ENCODE peak calls at places on chromosomes 13 and 19, in six cellular contexts. T is tibial artery, C is mucosa of descending colon, E is colonic mucosa, A is stomach, R is AG04450. I is an unnamed sample.

GRCh38 chr13:44347905-44348304 is 25.7 kb upstream of the SERP2 start:
- DNase-seq in T (no peak), C (no peak), E (no peak), A (no peak), R (no peak), I (no peak)

GRCh38 chr13:97359181-97360057 is 74.5 kb upstream of the RAP2A start:
- DNase-seq in T (no peak), C (no peak), E (peak), A (peak), R (peak), I (peak)

GRCh38 chr13:27450921-27451461 is 627 bp upstream of the MTIF3 start:
- DNase-seq in T (peak), C (peak), E (peak), A (peak), R (no peak), I (peak)

GRCh38 chr13:26719356-26719945 is 41.1 kb downstream of the GPR12 start:
- DNase-seq in T (no peak), C (no peak), E (no peak), A (no peak), R (no peak), I (no peak)

GRCh38 chr13:99380921-99381645 is 73.9 kb upstream of the GPR183 start:
- DNase-seq in T (no peak), C (no peak), E (no peak), A (no peak), R (no peak), I (peak)

GRCh38 chr19:1177322-1178114 is 3.5 kb upstream of the SBNO2 start:
- DNase-seq in T (peak), C (no peak), E (no peak), A (no peak), R (peak), I (no peak)

GRCh38 chr13:93233997-93234416 is 7.4 kb downstream of the GPC6 start:
- DNase-seq in T (no peak), C (no peak), E (no peak), A (no peak), R (no peak), I (no peak)

GRCh38 chr13:87274209-87274819 is 396.9 kb upstream of the SLITRK5 start:
- DNase-seq in T (no peak), C (no peak), E (peak), A (no peak), R (peak), I (peak)

GRCh38 chr13:49097374-49097773 is 121.7 kb downstream of the FNDC3A start:
- DNase-seq in T (no peak), C (no peak), E (no peak), A (no peak), R (peak), I (no peak)

DNA sequence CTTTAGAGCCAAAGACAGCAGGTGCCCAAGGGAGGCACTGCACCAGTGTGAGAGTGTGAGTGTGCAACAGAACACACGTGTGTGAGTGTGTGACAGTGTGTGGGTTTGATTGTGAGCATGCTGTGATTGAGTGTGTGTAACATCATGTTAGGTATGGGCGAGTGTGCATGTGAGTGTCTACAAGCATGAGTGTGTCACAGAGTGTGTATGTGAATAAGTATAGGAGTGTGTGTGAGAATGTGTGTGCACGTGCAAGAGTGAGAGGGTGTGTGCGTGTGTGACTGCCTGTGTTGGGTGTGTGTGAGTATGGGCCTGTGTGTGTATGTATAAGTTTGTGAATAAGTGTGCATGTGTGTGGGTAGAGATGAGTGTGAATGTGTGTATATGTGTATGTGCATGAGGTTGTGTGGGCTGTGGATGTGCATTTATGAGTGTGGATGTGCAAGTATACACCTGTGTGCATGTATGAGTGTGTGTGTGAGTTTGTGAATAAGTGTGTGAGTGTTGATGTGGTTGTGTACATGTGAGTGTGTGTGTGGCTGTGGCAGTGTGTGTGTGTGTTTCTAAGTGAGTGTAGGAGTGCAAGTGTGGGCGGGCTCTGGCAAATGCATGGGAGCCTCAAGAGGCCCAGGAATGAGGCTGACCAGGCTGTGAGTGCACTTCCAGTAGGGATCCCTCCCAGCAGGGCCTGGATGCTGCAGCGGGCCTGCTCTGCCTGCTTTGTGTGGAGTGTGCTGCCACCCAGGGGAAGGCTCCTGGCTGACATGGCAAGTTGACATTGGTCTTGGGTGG is 198.4 kb downstream of the COL4A1 start:
- DNase-seq in T (peak), C (peak), E (peak), A (peak), R (peak), I (no peak)
- TF ChIP-seq CTCF in T (peak), C (no peak), E (peak), A (peak), R (peak), I (peak)

DNA sequence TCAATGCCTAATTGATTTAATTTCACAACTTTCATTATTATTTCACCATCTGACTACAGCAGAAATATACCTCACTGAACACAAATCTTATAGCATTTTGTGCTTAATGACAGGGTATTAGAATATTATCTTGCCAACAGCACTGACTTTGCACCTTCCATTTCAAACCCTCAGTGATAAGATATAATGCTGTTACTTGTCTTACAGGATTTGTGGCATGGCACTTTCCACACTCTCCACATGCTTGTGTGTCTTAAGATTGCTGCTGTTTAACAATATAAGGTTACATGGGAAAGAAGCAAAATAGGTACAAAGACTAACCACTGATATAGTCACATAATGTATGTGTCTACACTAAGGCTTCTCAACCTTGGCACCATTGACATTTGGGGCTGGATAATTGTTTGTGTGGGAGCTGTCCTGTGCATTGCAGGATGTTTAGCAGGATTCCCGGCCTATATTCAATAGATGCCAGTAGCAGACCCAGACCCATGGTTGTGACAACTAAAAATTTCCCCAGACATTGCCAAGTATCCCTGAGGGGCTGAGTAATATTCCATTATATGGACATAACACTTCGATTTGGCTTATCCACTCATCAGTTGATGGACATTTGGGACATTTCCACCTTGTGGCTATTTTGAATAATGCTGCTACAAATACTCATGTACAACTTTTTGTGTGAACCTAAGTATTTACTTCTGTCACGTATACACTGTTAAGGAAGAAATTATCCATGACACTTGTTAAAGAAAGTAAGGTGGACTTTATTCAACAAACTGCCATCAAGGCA is 5.7 kb upstream of the DIAPH3 start:
- DNase-seq in T (no peak), C (no peak), E (no peak), A (no peak), R (no peak), I (no peak)
- TF ChIP-seq CTCF in T (no peak), C (no peak), E (no peak), A (no peak), R (peak), I (no peak)

GRCh38 chr13:45362939-45363338 is 22.0 kb upstream of the TPT1 start:
- DNase-seq in T (no peak), C (no peak), E (no peak), A (no peak), R (no peak), I (no peak)
- TF ChIP-seq CTCF in T (no peak), C (no peak), E (no peak), A (no peak), R (no peak), I (no peak)

DNA sequence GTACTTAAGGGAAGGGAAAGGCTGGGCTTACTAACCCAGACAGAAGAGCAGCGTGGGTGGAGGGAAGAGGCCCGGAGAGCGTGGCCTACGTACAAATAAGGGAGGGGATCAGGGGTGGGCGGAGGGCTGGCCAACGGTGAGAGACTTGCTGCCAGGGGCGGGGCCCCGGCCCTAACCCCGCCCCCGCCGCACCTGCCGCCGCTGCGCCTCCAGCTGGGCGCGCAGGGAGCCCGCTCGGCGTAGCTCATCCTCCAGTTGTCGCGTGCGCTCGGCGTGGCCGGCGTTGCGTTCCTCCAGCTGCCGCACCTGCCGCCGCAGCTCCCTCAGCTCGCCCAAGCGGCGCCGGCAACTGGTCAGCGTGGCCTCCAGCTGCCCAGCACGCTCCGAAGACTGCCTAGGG is 5.7 kb downstream of the HOOK2 start:
- DNase-seq in T (no peak), C (peak), E (peak), A (peak), R (no peak), I (peak)
- TF ChIP-seq CTCF in T (no peak), C (no peak), E (no peak), A (no peak), R (no peak), I (peak)

GRCh38 chr19:52590728-52591127 is 20.6 kb downstream of the ZNF701 start:
- DNase-seq in T (no peak), C (no peak), E (no peak), A (no peak), R (no peak), I (no peak)
- TF ChIP-seq CTCF in T (no peak), C (no peak), E (no peak), A (no peak), R (no peak), I (no peak)

GRCh38 chr13:46106839-46107371 is 2.1 kb upstream of the CPB2 start:
- DNase-seq in T (no peak), C (no peak), E (no peak), A (no peak), R (no peak), I (no peak)

GRCh38 chr13:46113596-46113995 is 8.8 kb upstream of the CPB2 start:
- DNase-seq in T (no peak), C (no peak), E (no peak), A (no peak), R (no peak), I (no peak)

GRCh38 chr13:46104868-46105267 is at the start of gene CPB2:
- DNase-seq in T (no peak), C (no peak), E (no peak), A (no peak), R (no peak), I (no peak)

GRCh38 chr13:46111151-46111550 is 6.3 kb upstream of the CPB2 start:
- DNase-seq in T (no peak), C (no peak), E (no peak), A (no peak), R (no peak), I (no peak)

DNA sequence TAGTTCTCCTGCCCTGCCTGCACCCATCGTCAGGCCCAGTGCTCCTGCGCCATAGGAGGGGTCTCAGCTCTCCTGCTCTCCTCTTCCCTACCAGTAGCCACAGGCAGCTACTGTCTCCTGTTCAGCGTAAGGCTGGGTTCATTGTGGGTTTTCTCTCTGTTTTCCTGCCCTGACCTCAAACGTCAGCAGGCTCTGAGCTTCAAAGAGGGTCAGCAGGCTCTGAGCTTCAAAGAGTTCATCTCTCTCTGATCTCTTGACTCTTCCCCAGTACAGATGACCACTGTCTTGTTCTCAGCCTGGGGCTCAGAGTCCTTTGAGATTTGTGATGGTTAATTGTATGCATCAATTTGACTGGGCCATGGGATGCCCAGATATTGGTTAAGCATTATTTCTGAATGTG is 4.6 kb upstream of the CPB2 start:
- DNase-seq in T (no peak), C (no peak), E (no peak), A (no peak), R (no peak), I (no peak)
- TF ChIP-seq CTCF in T (no peak), C (no peak), E (no peak), A (no peak), R (no peak), I (no peak)